ENCODE peak calls at places on chromosomes 3 and 15, in six cellular contexts. F is Right ventricle myocardium superior; X is HuH-7; T is gastrocnemius medialis; P is HS-5; H is stimulated activated CD4-positive, alpha-beta T cell treated with anti-CD3 and anti-CD28 coated beads, Interleukin-1b, Interleukin-23, amount 100 ng/mL, for 1 hour. L is an unnamed sample.
A peak's percentile ranks its signal among the peaks of the same experiment; 100 is the strongest.

GRCh38 chr15:101504866-101505609 is 15.5 kb upstream of the PCSK6 start:
- DNase-seq in F (no peak), X (no peak), T (no peak), P (no peak), H (no peak), L (no peak)

GRCh38 chr3:64514889-64515288 is 172.9 kb downstream of the ADAMTS9 start:
- DNase-seq in F (no peak), X (no peak), T (no peak), P (no peak), H (no peak), L (no peak)

GRCh38 chr15:77034620-77035467 is 36.1 kb downstream of the TSPAN3 start:
- DNase-seq in F (peak; percentile 41), X (no peak), T (no peak), P (no peak), H (no peak), L (no peak)

GRCh38 chr3:4409415-4409814 is 57.7 kb downstream of the SUMF1 start:
- DNase-seq in F (no peak), X (no peak), T (no peak), P (no peak), H (no peak), L (no peak)

GRCh38 chr15:73781038-73781925 is 28.1 kb upstream of the INSYN1 start:
- DNase-seq in F (no peak), X (no peak), T (no peak), P (no peak), H (no peak), L (no peak)

GRCh38 chr3:65783117-65783516 is 255.6 kb downstream of the MAGI1 start:
- DNase-seq in F (no peak), X (no peak), T (no peak), P (no peak), H (no peak), L (no peak)

GRCh38 chr3:187717572-187717971 is 15.2 kb upstream of the RTP2 start:
- DNase-seq in F (no peak), X (no peak), T (no peak), P (no peak), H (no peak), L (no peak)

GRCh38 chr3:33826688-33827087 is 28.3 kb downstream of the PDCD6IP start:
- DNase-seq in F (no peak), X (no peak), T (no peak), P (peak; percentile 50), H (no peak), L (no peak)

GRCh38 chr3:147572970-147573340 is 163.8 kb downstream of the ZIC1 start:
- DNase-seq in F (no peak), X (no peak), T (no peak), P (peak; percentile 41), H (no peak), L (no peak)

GRCh38 chr3:130242850-130243569 is 102.5 kb upstream of the COL6A5 start:
- DNase-seq in F (no peak), X (no peak), T (no peak), P (no peak), H (no peak), L (no peak)

GRCh38 chr15:68616397-68616796 is 37.6 kb downstream of the CORO2B start:
- DNase-seq in F (no peak), X (no peak), T (no peak), P (no peak), H (no peak), L (no peak)

GRCh38 chr3:43343185-43343584 is 56.8 kb downstream of the SNRK start:
- DNase-seq in F (no peak), X (no peak), T (no peak), P (no peak), H (no peak), L (no peak)

GRCh38 chr3:33803894-33804526 is 5.6 kb downstream of the PDCD6IP start:
- DNase-seq in F (no peak), X (no peak), T (no peak), P (no peak), H (no peak), L (no peak)

GRCh38 chr15:75348563-75349350 is 1.9 kb downstream of the NEIL1 start:
- DNase-seq in F (peak; percentile 50), X (no peak), T (no peak), P (no peak), H (no peak), L (no peak)

GRCh38 chr3:127739347-127740135 is 66.8 kb downstream of the ABTB1 start:
- DNase-seq in F (no peak), X (no peak), T (no peak), P (no peak), H (no peak), L (no peak)

GRCh38 chr3:194023501-194024280 is 112.3 kb upstream of the HES1 start:
- DNase-seq in F (no peak), X (no peak), T (no peak), P (no peak), H (no peak), L (no peak)